ENCODE peak calls at places on chromosomes 4 and X, in eight cellular contexts. U, X, B, L, O, Q, H and R are unnamed samples.
A peak's percentile ranks its signal among the peaks of the same experiment; 100 is the strongest.

GRCh38 chr4:8039290-8039689 is 99.6 kb upstream of the AFAP1 start:
- DNase-seq in Q (no peak), U (peak; percentile 29), H (no peak), B (no peak), O (no peak), L (no peak), X (peak; percentile 83), R (no peak)

GRCh38 chr4:105808459-105809041 is 86.7 kb upstream of the NPNT start:
- DNase-seq in Q (no peak), B (no peak), O (no peak), H (peak; percentile 63), X (peak; percentile 26), L (peak; percentile 88), U (no peak), R (peak; percentile 12)

GRCh38 chr4:53537606-53538005 is 53.7 kb downstream of the LNX1 start:
- DNase-seq in U (no peak), L (no peak), Q (no peak), H (no peak), X (no peak), B (peak; percentile 25), O (no peak), R (no peak)

GRCh38 chr4:71229477-71230257 is 109.2 kb upstream of the SLC4A4 start:
- DNase-seq in L (peak; percentile 81), U (peak; percentile 57), Q (no peak), X (peak; percentile 19), O (no peak), B (no peak), H (no peak), R (no peak)

GRCh38 chrX:107684956-107685385 is 56.7 kb downstream of the PRPS1 start:
- DNase-seq in O (peak; percentile 87), U (peak; percentile 21), B (peak; percentile 81), H (peak; percentile 86), X (no peak), Q (peak; percentile 85), L (no peak), R (no peak)

GRCh38 chr4:69957209-69957608 is 8.3 kb downstream of the CSN2 start:
- DNase-seq in X (no peak), U (no peak), Q (no peak), O (no peak), L (no peak), B (no peak), H (no peak), R (no peak)

GRCh38 chr4:81870275-81870674 is 398.6 kb upstream of the RASGEF1B start:
- DNase-seq in X (no peak), H (no peak), U (no peak), B (no peak), O (no peak), Q (no peak), L (no peak), R (no peak)

GRCh38 chr4:123449780-123450179 is 53.2 kb downstream of the SPRY1 start:
- DNase-seq in U (no peak), X (no peak), B (no peak), H (no peak), O (no peak), Q (no peak), L (peak; percentile 56), R (no peak)

GRCh38 chr4:184599492-184600135 is 49.6 kb downstream of the CASP3 start:
- DNase-seq in B (no peak), X (no peak), Q (no peak), O (no peak), H (no peak), U (no peak), L (peak; percentile 86), R (peak; percentile 37)

GRCh38 chr4:41241919-41242318 is 14.8 kb upstream of the UCHL1 start:
- DNase-seq in B (no peak), L (no peak), O (no peak), X (no peak), Q (no peak), U (no peak), H (no peak), R (no peak)

GRCh38 chrX:130084651-130085237 is 25.6 kb downstream of the ELF4 start:
- DNase-seq in Q (peak; percentile 40), B (no peak), O (no peak), H (no peak), X (no peak), L (no peak), U (no peak), R (no peak)

GRCh38 chr4:92359481-92359880 is 55.7 kb downstream of the GRID2 start:
- DNase-seq in L (no peak), U (no peak), X (no peak), O (no peak), Q (no peak), H (no peak), B (no peak), R (no peak)

GRCh38 chrX:48649109-48649508 is 34.5 kb upstream of the WAS start:
- DNase-seq in B (no peak), X (no peak), H (no peak), L (peak; percentile 7), O (no peak), U (no peak), Q (no peak), R (no peak)

GRCh38 chr4:145808021-145808650 is 128.2 kb downstream of the C4orf51 start:
- DNase-seq in Q (no peak), B (peak; percentile 30), X (peak; percentile 69), H (no peak), U (no peak), L (peak; percentile 98), O (peak; percentile 21), R (peak; percentile 82)

GRCh38 chrX:150119323-150119722 is 181.0 kb upstream of the EOLA2 start:
- DNase-seq in U (no peak), L (no peak), X (no peak), B (no peak), O (no peak), Q (no peak), H (no peak), R (no peak)

GRCh38 chr4:8121236-8122015 is 37.2 kb downstream of the ABLIM2 start:
- DNase-seq in U (no peak), H (no peak), B (no peak), O (no peak), L (no peak), Q (no peak), X (no peak), R (no peak)

GRCh38 chr4:141275834-141276233 is 55.1 kb downstream of the ZNF330 start:
- DNase-seq in U (no peak), X (no peak), H (no peak), O (no peak), B (no peak), L (peak; percentile 94), Q (no peak), R (peak; percentile 66)

GRCh38 chr4:8917868-8918783 is 46.5 kb upstream of the HMX1 start:
- DNase-seq in O (no peak), Q (peak; percentile 69), U (peak; percentile 69), H (peak; percentile 66), B (no peak), X (peak; percentile 82), L (peak; percentile 19), R (no peak)

DNA sequence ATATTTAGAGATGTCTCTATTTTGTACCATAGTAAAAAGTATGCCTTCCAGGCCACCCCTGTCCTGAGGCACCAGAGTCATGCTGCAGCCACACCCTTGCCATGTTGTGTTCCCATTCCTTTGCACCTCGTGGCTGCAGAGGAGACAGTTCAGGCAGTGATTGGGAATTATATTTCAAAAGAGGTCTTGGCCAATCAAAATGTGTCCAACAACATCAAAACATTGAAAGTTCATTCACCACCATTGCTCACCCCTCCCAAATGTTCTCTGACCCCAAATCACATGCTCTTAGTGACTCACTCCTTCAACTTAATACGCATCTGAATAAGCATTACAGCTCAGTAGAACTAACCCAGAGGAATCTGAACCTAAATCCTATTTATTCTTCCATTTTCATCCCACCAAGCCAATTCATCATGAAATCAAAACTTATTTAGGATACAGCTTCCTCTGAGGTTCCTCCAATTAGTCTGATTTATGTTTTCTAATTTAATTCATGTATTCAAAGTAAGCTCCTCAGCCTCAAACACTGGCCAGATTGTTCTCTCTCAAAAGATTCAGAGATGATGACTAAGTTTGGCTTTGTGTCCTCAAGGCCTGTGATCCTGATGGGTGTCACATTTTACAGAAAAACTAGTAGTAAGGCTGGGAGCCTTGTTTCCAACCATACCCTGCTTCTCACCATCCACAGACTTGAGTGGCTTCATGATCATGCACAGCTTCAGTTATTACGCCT is 323.2 kb upstream of the INTU start:
- DNase-seq in L (peak; percentile 27), U (no peak), X (no peak), H (no peak), Q (no peak), O (peak; percentile 59), B (no peak), R (no peak)
- H3K4me3 ChIP-seq in L (no peak overlapping the region), U (no peak overlapping the region), X (no peak overlapping the region), H (no peak overlapping the region), Q (no peak overlapping the region), O (no peak overlapping the region), B (no peak overlapping the region), R (no peak overlapping the region)

GRCh38 chrX:154596290-154596929 is 11.5 kb downstream of the CTAG1A start:
- DNase-seq in X (no peak), L (peak; percentile 16), U (no peak), B (no peak), Q (no peak), H (no peak), O (no peak), R (no peak)
- TF ChIP-seq CTCF in X (no peak), L (no peak), U (no peak), B (no peak), Q (no peak), H (no peak), O (no peak), R (no peak)

GRCh38 chrX:40573763-40574162 is 7.0 kb upstream of the ATP6AP2 start:
- DNase-seq in O (no peak), H (no peak), X (peak; percentile 21), U (no peak), Q (no peak), B (no peak), L (peak; percentile 11), R (no peak)

GRCh38 chrX:40578039-40578438 is 2.7 kb upstream of the ATP6AP2 start:
- DNase-seq in L (no peak), O (no peak), U (no peak), H (no peak), Q (no peak), B (no peak), X (no peak), R (no peak)

GRCh38 chrX:40579880-40580536 is 762 bp upstream of the ATP6AP2 start:
- DNase-seq in U (no peak), Q (no peak), O (no peak), L (no peak), X (no peak), B (no peak), H (no peak), R (no peak)

GRCh38 chrX:40579139-40579538 is 1.6 kb upstream of the ATP6AP2 start:
- DNase-seq in O (no peak), X (no peak), U (no peak), H (no peak), L (no peak), B (no peak), Q (no peak), R (no peak)

DNA sequence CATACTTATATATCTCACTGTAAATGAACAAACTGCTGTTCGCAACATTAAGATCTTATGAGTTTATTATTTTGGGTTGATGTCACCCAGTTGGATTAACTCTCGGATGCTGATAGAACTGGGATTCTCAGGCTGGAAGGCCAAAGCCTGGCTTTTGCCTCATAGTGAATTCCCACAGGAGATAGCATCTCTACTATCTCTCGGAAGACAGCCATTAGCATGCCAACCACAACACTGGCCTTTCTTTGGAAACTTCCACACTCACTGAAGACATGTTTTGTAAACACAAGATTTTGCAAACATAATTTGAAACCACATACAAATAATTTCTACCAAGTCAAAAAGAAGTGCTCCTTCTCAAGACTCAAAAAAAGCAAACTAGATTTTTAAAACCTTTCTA is 4.5 kb upstream of the ATP6AP2 start:
- DNase-seq in O (no peak), X (no peak), B (no peak), H (no peak), U (no peak), Q (no peak), L (no peak), R (no peak)
- H3K4me3 ChIP-seq in O (no peak overlapping the region), X (no peak overlapping the region), B (no peak overlapping the region), H (no peak overlapping the region), U (no peak overlapping the region), Q (no peak overlapping the region), L (no peak overlapping the region), R (no peak overlapping the region)

GRCh38 chrX:119753639-119754257 is 4.6 kb upstream of the SOWAHD start:
- DNase-seq in B (no peak), O (no peak), Q (no peak), H (no peak), L (peak; percentile 24), U (no peak), X (peak; percentile 42), R (no peak)
- TF ChIP-seq CTCF in B (no peak), O (no peak), Q (peak; percentile 17), H (no peak), L (peak; percentile 45), U (peak; percentile 53), X (peak; percentile 59), R (no peak)